ENCODE peak calls at places on chromosomes 5 and 9, in six cellular contexts. One of them, this sample, is unnamed.

GRCh38 chr5:13660072-13660471 is 284.4 kb downstream of the DNAH5 start:
- DNase-seq in stimulated activated naive CD8-positive, alpha-beta T cell treated with anti-CD3 and anti-CD28 coated beads, Interleukin-15, Interleukin-2, amounts not matched to agents 100 U/mL and 50 U/mL, for 24 hours: no peak
- DNase-seq in activated T-cell treated with anti-CD3 and anti-CD28 coated beads, Interleukin-2, amount 50 U/mL, for 24 hours: no peak
- DNase-seq in NCI-H774: no peak
- DNase-seq in non-pigmented ciliary epithelial cell: no peak
- DNase-seq in GM13977: no peak
- DNase-seq in this sample: no peak

GRCh38 chr9:7210854-7211637 is 453.3 kb downstream of the KDM4C start:
- DNase-seq in stimulated activated naive CD8-positive, alpha-beta T cell treated with anti-CD3 and anti-CD28 coated beads, Interleukin-15, Interleukin-2, amounts not matched to agents 100 U/mL and 50 U/mL, for 24 hours: no peak
- DNase-seq in GM13977: no peak
- DNase-seq in NCI-H774: no peak
- DNase-seq in non-pigmented ciliary epithelial cell: no peak
- DNase-seq in activated T-cell treated with anti-CD3 and anti-CD28 coated beads, Interleukin-2, amount 50 U/mL, for 24 hours: no peak
- DNase-seq in this sample: no peak

GRCh38 chr5:27818888-27819287 is 780.5 kb upstream of the CDH9 start:
- DNase-seq in NCI-H774: no peak
- DNase-seq in non-pigmented ciliary epithelial cell: no peak
- DNase-seq in activated T-cell treated with anti-CD3 and anti-CD28 coated beads, Interleukin-2, amount 50 U/mL, for 24 hours: no peak
- DNase-seq in stimulated activated naive CD8-positive, alpha-beta T cell treated with anti-CD3 and anti-CD28 coated beads, Interleukin-15, Interleukin-2, amounts not matched to agents 100 U/mL and 50 U/mL, for 24 hours: no peak
- DNase-seq in GM13977: no peak
- DNase-seq in this sample: no peak

GRCh38 chr9:5559659-5560058 is 49.3 kb downstream of the PDCD1LG2 start:
- DNase-seq in non-pigmented ciliary epithelial cell: no peak
- DNase-seq in NCI-H774: no peak
- DNase-seq in activated T-cell treated with anti-CD3 and anti-CD28 coated beads, Interleukin-2, amount 50 U/mL, for 24 hours: no peak
- DNase-seq in GM13977: no peak
- DNase-seq in stimulated activated naive CD8-positive, alpha-beta T cell treated with anti-CD3 and anti-CD28 coated beads, Interleukin-15, Interleukin-2, amounts not matched to agents 100 U/mL and 50 U/mL, for 24 hours: no peak
- DNase-seq in this sample: no peak

GRCh38 chr5:19370655-19371386 is 617.2 kb downstream of the CDH18 start:
- DNase-seq in stimulated activated naive CD8-positive, alpha-beta T cell treated with anti-CD3 and anti-CD28 coated beads, Interleukin-15, Interleukin-2, amounts not matched to agents 100 U/mL and 50 U/mL, for 24 hours: no peak
- DNase-seq in activated T-cell treated with anti-CD3 and anti-CD28 coated beads, Interleukin-2, amount 50 U/mL, for 24 hours: no peak
- DNase-seq in NCI-H774: no peak
- DNase-seq in GM13977: no peak
- DNase-seq in non-pigmented ciliary epithelial cell: no peak
- DNase-seq in this sample: no peak

GRCh38 chr5:140234590-140234989 is 59.6 kb downstream of the CYSTM1 start:
- DNase-seq in non-pigmented ciliary epithelial cell: no peak
- DNase-seq in GM13977: no peak
- DNase-seq in activated T-cell treated with anti-CD3 and anti-CD28 coated beads, Interleukin-2, amount 50 U/mL, for 24 hours: no peak
- DNase-seq in stimulated activated naive CD8-positive, alpha-beta T cell treated with anti-CD3 and anti-CD28 coated beads, Interleukin-15, Interleukin-2, amounts not matched to agents 100 U/mL and 50 U/mL, for 24 hours: no peak
- DNase-seq in NCI-H774: no peak
- DNase-seq in this sample: no peak

GRCh38 chr5:107322936-107323335 is 347.8 kb downstream of the EFNA5 start:
- DNase-seq in non-pigmented ciliary epithelial cell: no peak
- DNase-seq in activated T-cell treated with anti-CD3 and anti-CD28 coated beads, Interleukin-2, amount 50 U/mL, for 24 hours: no peak
- DNase-seq in GM13977: no peak
- DNase-seq in stimulated activated naive CD8-positive, alpha-beta T cell treated with anti-CD3 and anti-CD28 coated beads, Interleukin-15, Interleukin-2, amounts not matched to agents 100 U/mL and 50 U/mL, for 24 hours: no peak
- DNase-seq in NCI-H774: no peak
- DNase-seq in this sample: no peak

GRCh38 chr5:141877478-141878185 is 578 bp downstream of the PCDH1 start:
- DNase-seq in non-pigmented ciliary epithelial cell: no peak
- DNase-seq in stimulated activated naive CD8-positive, alpha-beta T cell treated with anti-CD3 and anti-CD28 coated beads, Interleukin-15, Interleukin-2, amounts not matched to agents 100 U/mL and 50 U/mL, for 24 hours: peak
- DNase-seq in NCI-H774: no peak
- DNase-seq in GM13977: no peak
- DNase-seq in activated T-cell treated with anti-CD3 and anti-CD28 coated beads, Interleukin-2, amount 50 U/mL, for 24 hours: peak
- DNase-seq in this sample: no peak

GRCh38 chr5:150656191-150657132 is 4.6 kb upstream of the MYOZ3 start:
- DNase-seq in NCI-H774: peak
- DNase-seq in stimulated activated naive CD8-positive, alpha-beta T cell treated with anti-CD3 and anti-CD28 coated beads, Interleukin-15, Interleukin-2, amounts not matched to agents 100 U/mL and 50 U/mL, for 24 hours: peak
- DNase-seq in GM13977: peak
- DNase-seq in activated T-cell treated with anti-CD3 and anti-CD28 coated beads, Interleukin-2, amount 50 U/mL, for 24 hours: peak
- DNase-seq in non-pigmented ciliary epithelial cell: no peak
- DNase-seq in this sample: peak

GRCh38 chr5:58462154-58462553 is 2.3 kb upstream of the PLK2 start:
- DNase-seq in non-pigmented ciliary epithelial cell: no peak
- DNase-seq in stimulated activated naive CD8-positive, alpha-beta T cell treated with anti-CD3 and anti-CD28 coated beads, Interleukin-15, Interleukin-2, amounts not matched to agents 100 U/mL and 50 U/mL, for 24 hours: no peak
- DNase-seq in GM13977: no peak
- DNase-seq in activated T-cell treated with anti-CD3 and anti-CD28 coated beads, Interleukin-2, amount 50 U/mL, for 24 hours: no peak
- DNase-seq in NCI-H774: no peak
- DNase-seq in this sample: no peak

GRCh38 chr5:151345187-151345807 is 2.1 kb downstream of the SLC36A2 start:
- DNase-seq in NCI-H774: no peak
- DNase-seq in non-pigmented ciliary epithelial cell: no peak
- DNase-seq in stimulated activated naive CD8-positive, alpha-beta T cell treated with anti-CD3 and anti-CD28 coated beads, Interleukin-15, Interleukin-2, amounts not matched to agents 100 U/mL and 50 U/mL, for 24 hours: no peak
- DNase-seq in activated T-cell treated with anti-CD3 and anti-CD28 coated beads, Interleukin-2, amount 50 U/mL, for 24 hours: no peak
- DNase-seq in GM13977: no peak
- DNase-seq in this sample: no peak

GRCh38 chr9:115913666-115914065 is 239.9 kb upstream of the PAPPA start:
- DNase-seq in stimulated activated naive CD8-positive, alpha-beta T cell treated with anti-CD3 and anti-CD28 coated beads, Interleukin-15, Interleukin-2, amounts not matched to agents 100 U/mL and 50 U/mL, for 24 hours: no peak
- DNase-seq in NCI-H774: no peak
- DNase-seq in non-pigmented ciliary epithelial cell: no peak
- DNase-seq in GM13977: no peak
- DNase-seq in activated T-cell treated with anti-CD3 and anti-CD28 coated beads, Interleukin-2, amount 50 U/mL, for 24 hours: no peak
- DNase-seq in this sample: no peak

GRCh38 chr9:95383198-95383673 is 65.7 kb upstream of the FANCC start:
- DNase-seq in stimulated activated naive CD8-positive, alpha-beta T cell treated with anti-CD3 and anti-CD28 coated beads, Interleukin-15, Interleukin-2, amounts not matched to agents 100 U/mL and 50 U/mL, for 24 hours: no peak
- DNase-seq in NCI-H774: no peak
- DNase-seq in activated T-cell treated with anti-CD3 and anti-CD28 coated beads, Interleukin-2, amount 50 U/mL, for 24 hours: no peak
- DNase-seq in GM13977: no peak
- DNase-seq in non-pigmented ciliary epithelial cell: peak
- DNase-seq in this sample: no peak

GRCh38 chr5:84384604-84385575 is at the start of gene EDIL3:
- DNase-seq in GM13977: no peak
- DNase-seq in stimulated activated naive CD8-positive, alpha-beta T cell treated with anti-CD3 and anti-CD28 coated beads, Interleukin-15, Interleukin-2, amounts not matched to agents 100 U/mL and 50 U/mL, for 24 hours: no peak
- DNase-seq in non-pigmented ciliary epithelial cell: no peak
- DNase-seq in NCI-H774: peak
- DNase-seq in activated T-cell treated with anti-CD3 and anti-CD28 coated beads, Interleukin-2, amount 50 U/mL, for 24 hours: no peak
- DNase-seq in this sample: no peak

GRCh38 chr9:123544007-123544827 is 188.2 kb downstream of the CRB2 start:
- DNase-seq in GM13977: peak
- DNase-seq in NCI-H774: peak
- DNase-seq in stimulated activated naive CD8-positive, alpha-beta T cell treated with anti-CD3 and anti-CD28 coated beads, Interleukin-15, Interleukin-2, amounts not matched to agents 100 U/mL and 50 U/mL, for 24 hours: peak
- DNase-seq in activated T-cell treated with anti-CD3 and anti-CD28 coated beads, Interleukin-2, amount 50 U/mL, for 24 hours: no peak
- DNase-seq in non-pigmented ciliary epithelial cell: no peak
- DNase-seq in this sample: peak

GRCh38 chr5:151141535-151141934 is 16.0 kb downstream of the ANXA6 start:
- DNase-seq in non-pigmented ciliary epithelial cell: no peak
- DNase-seq in stimulated activated naive CD8-positive, alpha-beta T cell treated with anti-CD3 and anti-CD28 coated beads, Interleukin-15, Interleukin-2, amounts not matched to agents 100 U/mL and 50 U/mL, for 24 hours: peak
- DNase-seq in GM13977: peak
- DNase-seq in activated T-cell treated with anti-CD3 and anti-CD28 coated beads, Interleukin-2, amount 50 U/mL, for 24 hours: peak
- DNase-seq in NCI-H774: no peak
- DNase-seq in this sample: peak

GRCh38 chr9:89319015-89319905 is 960 bp downstream of the SECISBP2 start:
- DNase-seq in non-pigmented ciliary epithelial cell: no peak
- DNase-seq in NCI-H774: no peak
- DNase-seq in GM13977: no peak
- DNase-seq in activated T-cell treated with anti-CD3 and anti-CD28 coated beads, Interleukin-2, amount 50 U/mL, for 24 hours: no peak
- DNase-seq in stimulated activated naive CD8-positive, alpha-beta T cell treated with anti-CD3 and anti-CD28 coated beads, Interleukin-15, Interleukin-2, amounts not matched to agents 100 U/mL and 50 U/mL, for 24 hours: no peak
- DNase-seq in this sample: no peak

GRCh38 chr9:16032799-16033198 is 480.0 kb downstream of the CCDC171 start:
- DNase-seq in activated T-cell treated with anti-CD3 and anti-CD28 coated beads, Interleukin-2, amount 50 U/mL, for 24 hours: no peak
- DNase-seq in GM13977: no peak
- DNase-seq in non-pigmented ciliary epithelial cell: no peak
- DNase-seq in NCI-H774: no peak
- DNase-seq in stimulated activated naive CD8-positive, alpha-beta T cell treated with anti-CD3 and anti-CD28 coated beads, Interleukin-15, Interleukin-2, amounts not matched to agents 100 U/mL and 50 U/mL, for 24 hours: no peak
- DNase-seq in this sample: no peak

GRCh38 chr9:122392284-122392683 is 21.5 kb downstream of the PTGS1 start:
- DNase-seq in activated T-cell treated with anti-CD3 and anti-CD28 coated beads, Interleukin-2, amount 50 U/mL, for 24 hours: no peak
- DNase-seq in NCI-H774: no peak
- DNase-seq in non-pigmented ciliary epithelial cell: no peak
- DNase-seq in GM13977: no peak
- DNase-seq in stimulated activated naive CD8-positive, alpha-beta T cell treated with anti-CD3 and anti-CD28 coated beads, Interleukin-15, Interleukin-2, amounts not matched to agents 100 U/mL and 50 U/mL, for 24 hours: no peak
- DNase-seq in this sample: no peak

GRCh38 chr9:95935861-95936578 is 60.5 kb downstream of the ERCC6L2 start:
- DNase-seq in NCI-H774: no peak
- DNase-seq in activated T-cell treated with anti-CD3 and anti-CD28 coated beads, Interleukin-2, amount 50 U/mL, for 24 hours: no peak
- DNase-seq in stimulated activated naive CD8-positive, alpha-beta T cell treated with anti-CD3 and anti-CD28 coated beads, Interleukin-15, Interleukin-2, amounts not matched to agents 100 U/mL and 50 U/mL, for 24 hours: no peak
- DNase-seq in GM13977: no peak
- DNase-seq in non-pigmented ciliary epithelial cell: no peak
- DNase-seq in this sample: no peak

GRCh38 chr5:24899180-24899579 is 254.4 kb upstream of the CDH10 start:
- DNase-seq in activated T-cell treated with anti-CD3 and anti-CD28 coated beads, Interleukin-2, amount 50 U/mL, for 24 hours: no peak
- DNase-seq in non-pigmented ciliary epithelial cell: no peak
- DNase-seq in stimulated activated naive CD8-positive, alpha-beta T cell treated with anti-CD3 and anti-CD28 coated beads, Interleukin-15, Interleukin-2, amounts not matched to agents 100 U/mL and 50 U/mL, for 24 hours: no peak
- DNase-seq in GM13977: no peak
- DNase-seq in NCI-H774: no peak
- DNase-seq in this sample: no peak

GRCh38 chr5:88836195-88836838 is 46.7 kb downstream of the MEF2C start:
- DNase-seq in non-pigmented ciliary epithelial cell: no peak
- DNase-seq in activated T-cell treated with anti-CD3 and anti-CD28 coated beads, Interleukin-2, amount 50 U/mL, for 24 hours: no peak
- DNase-seq in GM13977: no peak
- DNase-seq in stimulated activated naive CD8-positive, alpha-beta T cell treated with anti-CD3 and anti-CD28 coated beads, Interleukin-15, Interleukin-2, amounts not matched to agents 100 U/mL and 50 U/mL, for 24 hours: no peak
- DNase-seq in NCI-H774: no peak
- DNase-seq in this sample: no peak

GRCh38 chr5:64637144-64637543 is 53.2 kb upstream of the SHISAL2B start:
- DNase-seq in NCI-H774: no peak
- DNase-seq in non-pigmented ciliary epithelial cell: no peak
- DNase-seq in stimulated activated naive CD8-positive, alpha-beta T cell treated with anti-CD3 and anti-CD28 coated beads, Interleukin-15, Interleukin-2, amounts not matched to agents 100 U/mL and 50 U/mL, for 24 hours: peak
- DNase-seq in GM13977: no peak
- DNase-seq in activated T-cell treated with anti-CD3 and anti-CD28 coated beads, Interleukin-2, amount 50 U/mL, for 24 hours: no peak
- DNase-seq in this sample: no peak

GRCh38 chr5:38265546-38266179 is 7.3 kb downstream of the EGFLAM start:
- DNase-seq in GM13977: peak
- DNase-seq in NCI-H774: peak
- DNase-seq in activated T-cell treated with anti-CD3 and anti-CD28 coated beads, Interleukin-2, amount 50 U/mL, for 24 hours: peak
- DNase-seq in non-pigmented ciliary epithelial cell: peak
- DNase-seq in stimulated activated naive CD8-positive, alpha-beta T cell treated with anti-CD3 and anti-CD28 coated beads, Interleukin-15, Interleukin-2, amounts not matched to agents 100 U/mL and 50 U/mL, for 24 hours: peak
- DNase-seq in this sample: peak

GRCh38 chr5:176823076-176823481 is 12.7 kb downstream of the UNC5A start:
- DNase-seq in NCI-H774: no peak
- DNase-seq in non-pigmented ciliary epithelial cell: no peak
- DNase-seq in activated T-cell treated with anti-CD3 and anti-CD28 coated beads, Interleukin-2, amount 50 U/mL, for 24 hours: no peak
- DNase-seq in GM13977: no peak
- DNase-seq in stimulated activated naive CD8-positive, alpha-beta T cell treated with anti-CD3 and anti-CD28 coated beads, Interleukin-15, Interleukin-2, amounts not matched to agents 100 U/mL and 50 U/mL, for 24 hours: no peak
- DNase-seq in this sample: no peak

GRCh38 chr9:135614821-135615665 is 24.3 kb downstream of the GLT6D1 start:
- DNase-seq in stimulated activated naive CD8-positive, alpha-beta T cell treated with anti-CD3 and anti-CD28 coated beads, Interleukin-15, Interleukin-2, amounts not matched to agents 100 U/mL and 50 U/mL, for 24 hours: no peak
- DNase-seq in GM13977: no peak
- DNase-seq in NCI-H774: no peak
- DNase-seq in activated T-cell treated with anti-CD3 and anti-CD28 coated beads, Interleukin-2, amount 50 U/mL, for 24 hours: no peak
- DNase-seq in non-pigmented ciliary epithelial cell: no peak
- DNase-seq in this sample: peak

GRCh38 chr5:155959082-155959481 is 367.9 kb upstream of the SGCD start:
- DNase-seq in activated T-cell treated with anti-CD3 and anti-CD28 coated beads, Interleukin-2, amount 50 U/mL, for 24 hours: no peak
- DNase-seq in NCI-H774: no peak
- DNase-seq in stimulated activated naive CD8-positive, alpha-beta T cell treated with anti-CD3 and anti-CD28 coated beads, Interleukin-15, Interleukin-2, amounts not matched to agents 100 U/mL and 50 U/mL, for 24 hours: no peak
- DNase-seq in non-pigmented ciliary epithelial cell: no peak
- DNase-seq in GM13977: no peak
- DNase-seq in this sample: no peak

GRCh38 chr5:95936812-95937397 is 24.7 kb downstream of the ELL2 start:
- DNase-seq in GM13977: no peak
- DNase-seq in stimulated activated naive CD8-positive, alpha-beta T cell treated with anti-CD3 and anti-CD28 coated beads, Interleukin-15, Interleukin-2, amounts not matched to agents 100 U/mL and 50 U/mL, for 24 hours: no peak
- DNase-seq in non-pigmented ciliary epithelial cell: no peak
- DNase-seq in NCI-H774: no peak
- DNase-seq in activated T-cell treated with anti-CD3 and anti-CD28 coated beads, Interleukin-2, amount 50 U/mL, for 24 hours: no peak
- DNase-seq in this sample: no peak

GRCh38 chr5:149114403-149115312 is 26.6 kb upstream of the ABLIM3 start:
- DNase-seq in activated T-cell treated with anti-CD3 and anti-CD28 coated beads, Interleukin-2, amount 50 U/mL, for 24 hours: peak
- DNase-seq in stimulated activated naive CD8-positive, alpha-beta T cell treated with anti-CD3 and anti-CD28 coated beads, Interleukin-15, Interleukin-2, amounts not matched to agents 100 U/mL and 50 U/mL, for 24 hours: peak
- DNase-seq in non-pigmented ciliary epithelial cell: peak
- DNase-seq in GM13977: no peak
- DNase-seq in NCI-H774: peak
- DNase-seq in this sample: peak

GRCh38 chr5:127947886-127948285 is 135.7 kb upstream of the SLC12A2 start:
- DNase-seq in GM13977: no peak
- DNase-seq in non-pigmented ciliary epithelial cell: no peak
- DNase-seq in NCI-H774: no peak
- DNase-seq in stimulated activated naive CD8-positive, alpha-beta T cell treated with anti-CD3 and anti-CD28 coated beads, Interleukin-15, Interleukin-2, amounts not matched to agents 100 U/mL and 50 U/mL, for 24 hours: no peak
- DNase-seq in activated T-cell treated with anti-CD3 and anti-CD28 coated beads, Interleukin-2, amount 50 U/mL, for 24 hours: no peak
- DNase-seq in this sample: no peak

GRCh38 chr5:170439246-170439943 is 50.2 kb upstream of the KCNMB1 start:
- DNase-seq in activated T-cell treated with anti-CD3 and anti-CD28 coated beads, Interleukin-2, amount 50 U/mL, for 24 hours: no peak
- DNase-seq in stimulated activated naive CD8-positive, alpha-beta T cell treated with anti-CD3 and anti-CD28 coated beads, Interleukin-15, Interleukin-2, amounts not matched to agents 100 U/mL and 50 U/mL, for 24 hours: no peak
- DNase-seq in non-pigmented ciliary epithelial cell: no peak
- DNase-seq in NCI-H774: no peak
- DNase-seq in GM13977: no peak
- DNase-seq in this sample: no peak

GRCh38 chr5:151657105-151657504 is 29.6 kb downstream of the SPARC start:
- DNase-seq in NCI-H774: no peak
- DNase-seq in GM13977: no peak
- DNase-seq in stimulated activated naive CD8-positive, alpha-beta T cell treated with anti-CD3 and anti-CD28 coated beads, Interleukin-15, Interleukin-2, amounts not matched to agents 100 U/mL and 50 U/mL, for 24 hours: no peak
- DNase-seq in activated T-cell treated with anti-CD3 and anti-CD28 coated beads, Interleukin-2, amount 50 U/mL, for 24 hours: no peak
- DNase-seq in non-pigmented ciliary epithelial cell: no peak
- DNase-seq in this sample: no peak

GRCh38 chr5:173498871-173499470 is 117.5 kb downstream of the BOD1 start:
- DNase-seq in stimulated activated naive CD8-positive, alpha-beta T cell treated with anti-CD3 and anti-CD28 coated beads, Interleukin-15, Interleukin-2, amounts not matched to agents 100 U/mL and 50 U/mL, for 24 hours: no peak
- DNase-seq in non-pigmented ciliary epithelial cell: no peak
- DNase-seq in GM13977: no peak
- DNase-seq in activated T-cell treated with anti-CD3 and anti-CD28 coated beads, Interleukin-2, amount 50 U/mL, for 24 hours: no peak
- DNase-seq in NCI-H774: no peak
- DNase-seq in this sample: no peak

GRCh38 chr5:1001406-1002270 is 7.0 kb upstream of the NKD2 start:
- DNase-seq in activated T-cell treated with anti-CD3 and anti-CD28 coated beads, Interleukin-2, amount 50 U/mL, for 24 hours: peak
- DNase-seq in NCI-H774: no peak
- DNase-seq in GM13977: no peak
- DNase-seq in stimulated activated naive CD8-positive, alpha-beta T cell treated with anti-CD3 and anti-CD28 coated beads, Interleukin-15, Interleukin-2, amounts not matched to agents 100 U/mL and 50 U/mL, for 24 hours: no peak
- DNase-seq in non-pigmented ciliary epithelial cell: no peak
- DNase-seq in this sample: no peak

GRCh38 chr5:82595083-82595482 is 316.9 kb upstream of the RPS23 start:
- DNase-seq in GM13977: no peak
- DNase-seq in stimulated activated naive CD8-positive, alpha-beta T cell treated with anti-CD3 and anti-CD28 coated beads, Interleukin-15, Interleukin-2, amounts not matched to agents 100 U/mL and 50 U/mL, for 24 hours: no peak
- DNase-seq in activated T-cell treated with anti-CD3 and anti-CD28 coated beads, Interleukin-2, amount 50 U/mL, for 24 hours: no peak
- DNase-seq in non-pigmented ciliary epithelial cell: no peak
- DNase-seq in NCI-H774: peak
- DNase-seq in this sample: no peak

GRCh38 chr5:53418409-53418808 is 62.0 kb upstream of the FST start:
- DNase-seq in NCI-H774: peak
- DNase-seq in stimulated activated naive CD8-positive, alpha-beta T cell treated with anti-CD3 and anti-CD28 coated beads, Interleukin-15, Interleukin-2, amounts not matched to agents 100 U/mL and 50 U/mL, for 24 hours: no peak
- DNase-seq in GM13977: no peak
- DNase-seq in activated T-cell treated with anti-CD3 and anti-CD28 coated beads, Interleukin-2, amount 50 U/mL, for 24 hours: no peak
- DNase-seq in non-pigmented ciliary epithelial cell: no peak
- DNase-seq in this sample: no peak

This sample was measured in GM20000.